ENCODE peak calls at places on chromosomes 16 and 17, in eight cellular contexts. One of them, this sample, is unnamed.

GRCh38 chr17:40191237-40192208 is 14.3 kb downstream of the RAPGEFL1 start:
- DNase-seq in HTR-8/SVneo: peak
- DNase-seq in hippocampal formation: peak
- DNase-seq in Peyer's patch: peak
- DNase-seq in GM12892: peak
- DNase-seq in natural killer cell: peak
- DNase-seq in nucleus accumbens: peak
- DNase-seq in uterus: peak
- DNase-seq in this sample: peak

GRCh38 chr16:10692470-10692869 is 2.3 kb downstream of the TEKT5 start:
- DNase-seq in HTR-8/SVneo: no peak
- DNase-seq in hippocampal formation: no peak
- DNase-seq in Peyer's patch: no peak
- DNase-seq in GM12892: no peak
- DNase-seq in natural killer cell: no peak
- DNase-seq in nucleus accumbens: no peak
- DNase-seq in uterus: no peak
- DNase-seq in this sample: no peak

GRCh38 chr17:72693147-72693878 is 399.2 kb downstream of the SLC39A11 start:
- DNase-seq in HTR-8/SVneo: no peak
- DNase-seq in hippocampal formation: no peak
- DNase-seq in Peyer's patch: no peak
- DNase-seq in GM12892: no peak
- DNase-seq in natural killer cell: no peak
- DNase-seq in nucleus accumbens: no peak
- DNase-seq in uterus: no peak
- DNase-seq in this sample: no peak

GRCh38 chr17:57459286-57459915 is 203.1 kb downstream of the MSI2 start:
- DNase-seq in HTR-8/SVneo: peak
- DNase-seq in hippocampal formation: no peak
- DNase-seq in Peyer's patch: no peak
- DNase-seq in GM12892: no peak
- DNase-seq in natural killer cell: no peak
- DNase-seq in nucleus accumbens: no peak
- DNase-seq in uterus: no peak
- DNase-seq in this sample: no peak

GRCh38 chr16:2743007-2743810 is 9.2 kb upstream of the SRRM2 start:
- DNase-seq in HTR-8/SVneo: no peak
- DNase-seq in hippocampal formation: no peak
- DNase-seq in Peyer's patch: no peak
- DNase-seq in GM12892: no peak
- DNase-seq in natural killer cell: no peak
- DNase-seq in nucleus accumbens: no peak
- DNase-seq in uterus: no peak
- DNase-seq in this sample: no peak

GRCh38 chr17:56292010-56292409 is 138.7 kb downstream of the ANKFN1 start:
- DNase-seq in HTR-8/SVneo: no peak
- DNase-seq in hippocampal formation: no peak
- DNase-seq in Peyer's patch: no peak
- DNase-seq in GM12892: no peak
- DNase-seq in natural killer cell: no peak
- DNase-seq in nucleus accumbens: no peak
- DNase-seq in uterus: no peak
- DNase-seq in this sample: no peak

GRCh38 chr16:48499822-48500440 is 110.0 kb downstream of the N4BP1 start:
- DNase-seq in HTR-8/SVneo: no peak
- DNase-seq in hippocampal formation: peak
- DNase-seq in Peyer's patch: no peak
- DNase-seq in GM12892: no peak
- DNase-seq in natural killer cell: no peak
- DNase-seq in nucleus accumbens: no peak
- DNase-seq in uterus: peak
- DNase-seq in this sample: peak

GRCh38 chr16:80718480-80719220 is 85.7 kb downstream of the CDYL2 start:
- DNase-seq in HTR-8/SVneo: peak
- DNase-seq in hippocampal formation: no peak
- DNase-seq in Peyer's patch: no peak
- DNase-seq in GM12892: no peak
- DNase-seq in natural killer cell: no peak
- DNase-seq in nucleus accumbens: no peak
- DNase-seq in uterus: no peak
- DNase-seq in this sample: no peak

GRCh38 chr17:65918450-65918849 is 273.5 kb downstream of the CEP112 start:
- DNase-seq in HTR-8/SVneo: no peak
- DNase-seq in hippocampal formation: no peak
- DNase-seq in Peyer's patch: no peak
- DNase-seq in GM12892: no peak
- DNase-seq in natural killer cell: no peak
- DNase-seq in nucleus accumbens: no peak
- DNase-seq in uterus: no peak
- DNase-seq in this sample: no peak

GRCh38 chr17:75720656-75721462 is at the start of gene ITGB4:
- DNase-seq in HTR-8/SVneo: peak
- DNase-seq in hippocampal formation: peak
- DNase-seq in Peyer's patch: peak
- DNase-seq in GM12892: peak
- DNase-seq in natural killer cell: peak
- DNase-seq in nucleus accumbens: peak
- DNase-seq in uterus: no peak
- DNase-seq in this sample: peak